ENCODE peak calls at places on chromosomes 6 and 20, in nine cellular contexts. M is EL, B is BJ, S is myocyte, N is left ventricle myocardium superior, E is T-helper 9 cell, H is NCI-H82, L is occipital lobe, Q is GM23248. O is an unnamed sample.

GRCh38 chr6:35165630-35166071 is 24.5 kb upstream of the TCP11 start:
- DNase-seq in M (no peak), B (no peak), S (no peak), N (no peak), E (no peak), H (no peak), L (no peak), Q (peak), O (no peak)

GRCh38 chr6:71239694-71240093 is 48.9 kb upstream of the OGFRL1 start:
- DNase-seq in M (no peak), B (no peak), S (no peak), N (no peak), E (no peak), H (no peak), L (no peak), Q (no peak), O (no peak)

GRCh38 chr6:18160921-18161320 is 5.7 kb downstream of the KDM1B start:
- DNase-seq in M (no peak), B (no peak), S (no peak), N (no peak), E (no peak), H (no peak), L (no peak), Q (peak), O (no peak)

GRCh38 chr20:24948939-24949679 is at the start of gene CST7:
- DNase-seq in M (no peak), B (no peak), S (peak), N (peak), E (peak), H (no peak), L (no peak), Q (no peak), O (no peak)

GRCh38 chr20:63742381-63743024 is 2.9 kb downstream of the SLC2A4RG start:
- DNase-seq in M (no peak), B (no peak), S (no peak), N (no peak), E (no peak), H (no peak), L (no peak), Q (no peak), O (no peak)

GRCh38 chr6:36368921-36369880 is 18.3 kb downstream of the ETV7 start:
- DNase-seq in M (peak), B (peak), S (peak), N (no peak), E (no peak), H (peak), L (no peak), Q (peak), O (peak)

GRCh38 chr6:168051648-168052047 is 27.4 kb downstream of the FRMD1 start:
- DNase-seq in M (no peak), B (no peak), S (no peak), N (peak), E (no peak), H (no peak), L (no peak), Q (no peak), O (no peak)

GRCh38 chr20:48463916-48464315 is 363.9 kb downstream of the PREX1 start:
- DNase-seq in M (peak), B (no peak), S (peak), N (no peak), E (no peak), H (no peak), L (no peak), Q (peak), O (no peak)

GRCh38 chr20:19711126-19711525 is 46.9 kb upstream of the RIN2 start:
- DNase-seq in M (no peak), B (no peak), S (no peak), N (no peak), E (no peak), H (no peak), L (no peak), Q (no peak), O (no peak)

GRCh38 chr20:2387180-2387577 is 6.5 kb downstream of the TGM6 start:
- DNase-seq in M (peak), B (no peak), S (no peak), N (no peak), E (peak), H (peak), L (no peak), Q (peak), O (peak)

GRCh38 chr20:12410783-12411182 is 493.1 kb downstream of the BTBD3 start:
- DNase-seq in M (no peak), B (no peak), S (no peak), N (no peak), E (no peak), H (no peak), L (no peak), Q (no peak), O (no peak)